ENCODE peak calls at places on chromosomes 4 and X, in five cellular contexts. W is endodermal cell; E is naive thymus-derived CD4-positive, alpha-beta T cell; X is keratinocyte; V is mammary epithelial cell. N is an unnamed sample.

GRCh38 chrX:10041383-10041782 is 74.2 kb downstream of the CLDN34 start:
- DNase-seq in E (no peak), W (peak; percentile 58), X (no peak), V (no peak), N (no peak)

GRCh38 chrX:87706134-87706533 is 188.5 kb downstream of the KLHL4 start:
- DNase-seq in V (no peak), W (no peak), E (no peak), X (no peak), N (no peak)

GRCh38 chr4:165439981-165440380 is 61.2 kb downstream of the CPE start:
- DNase-seq in X (no peak), E (no peak), V (no peak), W (no peak), N (no peak)

GRCh38 chr4:144645102-144645469 is 870 bp upstream of the HHIP start:
- DNase-seq in V (no peak), W (no peak), X (no peak), E (no peak), N (no peak)

GRCh38 chr4:146915132-146915531 is 30.5 kb downstream of the TTC29 start:
- DNase-seq in V (no peak), X (no peak), W (no peak), E (no peak), N (no peak)

GRCh38 chr4:53686521-53686920 is 95.2 kb upstream of the LNX1 start:
- DNase-seq in X (no peak), W (no peak), E (no peak), V (no peak), N (no peak)

GRCh38 chrX:15848576-15848975 is 6.0 kb downstream of the AP1S2 start:
- DNase-seq in W (no peak), E (no peak), V (no peak), X (no peak), N (no peak)

GRCh38 chr4:167233523-167234387 is 539 bp downstream of the SPOCK3 start:
- DNase-seq in W (peak; percentile 69), X (no peak), V (peak; percentile 10), E (no peak), N (no peak)

GRCh38 chr4:7323872-7324650 is 110.7 kb downstream of the PSAPL1 start:
- DNase-seq in V (peak; percentile 25), E (no peak), W (no peak), X (no peak), N (no peak)

GRCh38 chr4:20447103-20447502 is 195.4 kb downstream of the SLIT2 start:
- DNase-seq in E (no peak), V (no peak), W (no peak), X (no peak), N (no peak)

GRCh38 chrX:152641996-152642395 is 4.3 kb downstream of the GABRQ start:
- DNase-seq in W (peak; percentile 77), X (no peak), E (no peak), V (no peak), N (no peak)

GRCh38 chrX:38754102-38754790 is 47.0 kb upstream of the MID1IP1 start:
- DNase-seq in X (peak; percentile 13), V (peak; percentile 35), E (peak; percentile 1), W (peak; percentile 73), N (peak; percentile 7)

GRCh38 chrX:38941675-38942074 is 140.4 kb downstream of the MID1IP1 start:
- DNase-seq in V (no peak), W (no peak), X (no peak), E (no peak), N (no peak)

GRCh38 chr4:146359771-146360170 is 145.4 kb downstream of the REELD1 start:
- DNase-seq in V (no peak), E (no peak), X (no peak), W (no peak), N (no peak)

GRCh38 chrX:111361751-111362150 is 50.2 kb downstream of the DCX start:
- DNase-seq in X (no peak), E (no peak), W (no peak), V (no peak), N (no peak)

GRCh38 chr4:100849319-100849718 is 331.5 kb upstream of the EMCN start:
- DNase-seq in E (no peak), V (no peak), W (no peak), X (no peak), N (no peak)

GRCh38 chr4:158895797-158896442 is 127.1 kb downstream of the FNIP2 start:
- DNase-seq in W (peak; percentile 71), V (peak; percentile 5), E (no peak), X (no peak), N (peak; percentile 15)

GRCh38 chr4:10063544-10064300 is 42.4 kb upstream of the SLC2A9 start:
- DNase-seq in V (peak; percentile 70), E (no peak), X (peak; percentile 25), W (peak; percentile 94), N (no peak)

GRCh38 chr4:84855774-84856173 is 110.7 kb downstream of the WDFY3 start:
- DNase-seq in W (no peak), E (no peak), X (no peak), V (peak; percentile 20), N (no peak)

GRCh38 chr4:82799006-82799881 is 648 bp upstream of the SCD5 start:
- DNase-seq in E (no peak), W (peak; percentile 64), X (no peak), V (peak; percentile 33), N (peak; percentile 6)

GRCh38 chrX:45515262-45516215 is 314.9 kb upstream of the DIPK2B start:
- DNase-seq in V (peak; percentile 98), X (peak; percentile 78), W (peak; percentile 58), E (peak; percentile 16), N (peak; percentile 30)

GRCh38 chrX:106035064-106035463 is 3.5 kb downstream of the SERPINA7 start:
- DNase-seq in W (no peak), X (no peak), E (no peak), V (no peak), N (no peak)

GRCh38 chr4:139457318-139457717 is 3.4 kb downstream of the RAB33B start:
- DNase-seq in V (no peak), E (no peak), W (no peak), X (no peak), N (no peak)
- H3K4me3 ChIP-seq in V (no peak overlapping the region), E (no peak overlapping the region), W (peak overlapping the region; percentile 97), X (no peak overlapping the region), N (peak overlapping the region; percentile 91)

GRCh38 chrX:110000854-110001701 is 1.8 kb upstream of the TMEM164 start:
- DNase-seq in V (no peak), X (no peak), E (no peak), W (no peak), N (no peak)
- H3K4me3 ChIP-seq in V (no peak overlapping the region), X (no peak overlapping the region), E (no peak overlapping the region), W (no peak overlapping the region), N (no peak overlapping the region)

GRCh38 chr4:186701788-186702187 is 21.9 kb downstream of the FAT1 start:
- DNase-seq in E (no peak), W (no peak), X (no peak), V (no peak), N (no peak)

GRCh38 chr4:186702297-186702696 is 21.4 kb downstream of the FAT1 start:
- DNase-seq in E (no peak), V (no peak), W (no peak), X (no peak), N (no peak)

GRCh38 chr4:186700746-186701145 is 22.9 kb downstream of the FAT1 start:
- DNase-seq in W (no peak), E (no peak), X (no peak), V (peak; percentile 65), N (no peak)

GRCh38 chr4:186699881-186700397 is 23.7 kb downstream of the FAT1 start:
- DNase-seq in X (no peak), V (no peak), W (no peak), E (no peak), N (no peak)

DNA sequence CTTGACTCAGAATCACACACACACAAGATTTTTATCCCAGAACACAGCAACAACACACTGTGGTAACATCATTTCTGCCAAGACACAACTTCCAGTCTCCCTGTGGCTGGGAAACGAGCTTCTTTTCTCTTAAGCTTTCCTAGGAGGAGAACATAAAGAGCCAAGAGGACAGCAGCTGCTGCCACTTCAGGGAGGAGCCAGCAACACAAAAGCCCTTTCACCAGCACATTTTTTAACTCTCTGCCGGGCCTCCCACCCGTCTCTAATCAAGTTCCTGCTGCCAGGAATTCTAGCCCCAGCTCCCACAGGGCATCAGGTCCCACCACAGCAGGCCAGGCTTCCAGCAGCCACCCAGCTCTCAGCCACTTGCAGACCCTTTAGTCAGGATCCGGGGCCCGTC is 22.4 kb downstream of the FAT1 start:
- DNase-seq in W (peak; percentile 87), V (no peak), X (no peak), E (no peak), N (no peak)
- H3K4me3 ChIP-seq in W (no peak overlapping the region), V (peak overlapping the region; percentile 12), X (no peak overlapping the region), E (no peak overlapping the region), N (no peak overlapping the region)

GRCh38 chrX:43881410-43882293 is 598 bp downstream of the MAOB start:
- DNase-seq in E (no peak), W (no peak), V (no peak), X (no peak), N (no peak)
- H3K4me3 ChIP-seq in E (no peak overlapping the region), W (no peak overlapping the region), V (peak overlapping the region; percentile 33), X (no peak overlapping the region), N (no peak overlapping the region)

DNA sequence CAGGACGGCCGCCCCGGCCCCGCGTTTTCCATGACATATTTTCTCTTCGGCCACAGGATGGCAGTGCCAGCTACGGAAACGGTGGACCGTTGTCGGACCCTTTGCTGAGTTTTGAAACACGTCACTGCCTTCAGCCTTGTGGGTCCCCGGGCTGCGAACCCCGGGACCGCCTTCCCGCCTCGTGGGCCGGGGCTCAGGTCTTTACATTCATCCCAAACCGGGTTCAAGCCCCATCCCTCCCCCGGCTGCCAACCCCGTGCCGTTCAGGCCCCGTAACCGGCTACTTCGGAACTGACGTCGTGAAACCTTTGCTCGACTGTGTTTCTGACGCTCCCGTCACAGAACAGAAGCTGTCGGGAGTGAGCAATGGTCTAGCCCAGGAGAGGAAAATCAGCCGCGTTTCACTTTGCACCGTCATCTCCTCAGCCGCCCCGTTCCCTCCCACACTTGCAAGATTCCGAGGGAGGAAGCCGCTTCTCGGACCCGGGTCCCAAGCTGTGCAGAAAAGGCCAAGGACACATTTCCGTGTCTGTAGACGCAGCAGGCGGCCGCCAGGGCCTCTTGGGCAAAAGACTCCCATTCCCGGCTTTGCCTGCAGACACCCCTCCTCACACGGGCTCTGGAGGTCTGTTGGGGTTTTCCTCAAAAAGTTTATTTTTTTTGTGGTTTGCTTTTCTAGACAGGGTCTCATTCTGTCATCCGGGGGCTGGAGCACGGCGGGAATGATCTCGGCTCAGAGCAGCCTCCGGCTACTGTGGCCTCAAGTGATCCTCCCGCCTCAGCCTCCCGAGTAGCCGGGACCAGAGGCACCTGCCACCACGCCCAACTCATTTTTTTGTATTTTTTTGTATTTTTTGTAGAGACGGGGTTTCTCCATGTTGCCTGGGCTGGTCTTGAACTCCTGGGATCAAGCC is 41.4 kb upstream of the PPP2R3B start:
- DNase-seq in X (no peak), W (peak; percentile 88), V (no peak), E (no peak), N (no peak)
- H3K4me3 ChIP-seq in X (no peak overlapping the region), W (peak overlapping the region; percentile 75), V (no peak overlapping the region), E (no peak overlapping the region), N (no peak overlapping the region)

GRCh38 chrX:118823263-118824172 is at the start of gene ZCCHC12:
- DNase-seq in W (peak; percentile 93), E (peak; percentile 43), X (no peak), V (peak; percentile 25), N (peak; percentile 44)
- H3K4me3 ChIP-seq in W (peak within 1 kb of the TSS; percentile 72), E (peak within 1 kb of the TSS; percentile 41), X (peak within 1 kb of the TSS; percentile 22), V (peak within 1 kb of the TSS; percentile 15), N (no peak within 1 kb of the TSS)

N was measured in CD4-positive, CD25-positive, alpha-beta regulatory T cell.